ENCODE peak calls at places on chromosomes 1 and 21, in seven cellular contexts. C, Z, I, N, K, X and T are unnamed samples.

GRCh38 chr1:62245201-62245600 is 50.6 kb downstream of the L1TD1 start:
- DNase-seq in C (no peak), Z (no peak), I (no peak), N (no peak), K (no peak), X (no peak), T (no peak)

GRCh38 chr1:97691325-97691724 is 229.5 kb downstream of the DPYD start:
- DNase-seq in C (no peak), Z (no peak), I (no peak), N (no peak), K (no peak), X (no peak), T (no peak)

GRCh38 chr1:10402729-10403274 is 3.9 kb downstream of the PGD start:
- DNase-seq in C (peak), Z (peak), I (no peak), N (no peak), K (no peak), X (no peak), T (no peak)

GRCh38 chr1:227996187-227996950 is 10.4 kb upstream of the WNT3A start:
- DNase-seq in C (no peak), Z (no peak), I (no peak), N (no peak), K (no peak), X (no peak), T (peak)

GRCh38 chr1:89980605-89981004 is 14.3 kb upstream of the ZNF326 start:
- DNase-seq in C (no peak), Z (no peak), I (no peak), N (no peak), K (no peak), X (no peak), T (no peak)

GRCh38 chr1:105591681-105592080 is 1464.8 kb upstream of the PRMT6 start:
- DNase-seq in C (no peak), Z (no peak), I (no peak), N (no peak), K (no peak), X (no peak), T (no peak)

GRCh38 chr1:12469493-12469892 is 148.5 kb downstream of the DHRS3 start:
- DNase-seq in C (no peak), Z (no peak), I (no peak), N (no peak), K (peak), X (no peak), T (no peak)

GRCh38 chr1:16012590-16013219 is 5.1 kb downstream of the HSPB7 start:
- DNase-seq in C (peak), Z (peak), I (peak), N (peak), K (no peak), X (peak), T (peak)

GRCh38 chr1:40939320-40940059 is 40.0 kb upstream of the CTPS1 start:
- DNase-seq in C (no peak), Z (peak), I (peak), N (no peak), K (no peak), X (no peak), T (no peak)

GRCh38 chr1:80272495-80272894 is 1266.0 kb upstream of the ADGRL4 start:
- DNase-seq in C (no peak), Z (no peak), I (no peak), N (no peak), K (no peak), X (no peak), T (no peak)

GRCh38 chr1:165910764-165911421 is 83.5 kb downstream of the UCK2 start:
- DNase-seq in C (no peak), Z (no peak), I (no peak), N (peak), K (peak), X (peak), T (peak)

GRCh38 chr1:211843507-211844298 is 13.1 kb upstream of the LPGAT1 start:
- DNase-seq in C (no peak), Z (no peak), I (no peak), N (no peak), K (no peak), X (no peak), T (no peak)

GRCh38 chr1:30286241-30286983 is 437.0 kb downstream of the MATN1 start:
- DNase-seq in C (no peak), Z (no peak), I (no peak), N (no peak), K (peak), X (no peak), T (no peak)

GRCh38 chr1:236458991-236459390 is 64.8 kb upstream of the LGALS8 start:
- DNase-seq in C (no peak), Z (no peak), I (no peak), N (no peak), K (no peak), X (no peak), T (no peak)

GRCh38 chr1:101284021-101284420 is 47.2 kb downstream of the S1PR1 start:
- DNase-seq in C (no peak), Z (no peak), I (no peak), N (no peak), K (no peak), X (no peak), T (no peak)

GRCh38 chr1:40944326-40944725 is 35.2 kb upstream of the CTPS1 start:
- DNase-seq in C (peak), Z (peak), I (no peak), N (no peak), K (no peak), X (peak), T (no peak)

GRCh38 chr1:204230211-204230610 is 16.4 kb upstream of the GOLT1A start:
- DNase-seq in C (no peak), Z (no peak), I (no peak), N (no peak), K (peak), X (no peak), T (no peak)

GRCh38 chr1:70475023-70475422 is 64.0 kb downstream of the CTH start:
- DNase-seq in C (no peak), Z (no peak), I (no peak), N (no peak), K (no peak), X (no peak), T (no peak)

GRCh38 chr21:44835647-44835973 is 17.7 kb upstream of the SUMO3 start:
- DNase-seq in C (no peak), Z (no peak), I (no peak), N (no peak), K (no peak), X (no peak), T (no peak)

GRCh38 chr1:233635765-233636502 is 22.0 kb downstream of the KCNK1 start:
- DNase-seq in C (peak), Z (peak), I (no peak), N (no peak), K (peak), X (no peak), T (no peak)

GRCh38 chr1:28045777-28046176 is 42.6 kb downstream of the EYA3 start:
- DNase-seq in C (no peak), Z (no peak), I (no peak), N (no peak), K (no peak), X (no peak), T (no peak)

GRCh38 chr1:53338410-53338809 is 10.5 kb upstream of the LRP8 start:
- DNase-seq in C (no peak), Z (no peak), I (no peak), N (no peak), K (no peak), X (no peak), T (no peak)

GRCh38 chr1:180507826-180508724 is 5.7 kb upstream of the ACBD6 start:
- DNase-seq in C (no peak), Z (peak), I (no peak), N (no peak), K (no peak), X (no peak), T (no peak)

GRCh38 chr1:21295545-21295944 is 5.3 kb upstream of the ECE1 start:
- DNase-seq in C (no peak), Z (no peak), I (no peak), N (no peak), K (no peak), X (no peak), T (no peak)
- H3K4me3 ChIP-seq in C (no peak), Z (no peak), I (no peak), N (no peak), K (no peak), X (no peak), T (no peak)

GRCh38 chr1:51728611-51729155 is 111.8 kb downstream of the OSBPL9 start:
- DNase-seq in C (no peak), Z (no peak), I (no peak), N (no peak), K (no peak), X (no peak), T (no peak)
- H3K4me3 ChIP-seq in C (peak), Z (peak), I (peak), N (peak), K (no peak), X (peak), T (peak)

GRCh38 chr1:6485937-6486250 is 5.6 kb downstream of the PLEKHG5 start:
- DNase-seq in C (no peak), Z (no peak), I (no peak), N (no peak), K (no peak), X (no peak), T (no peak)
- H3K4me3 ChIP-seq in C (peak), Z (peak), I (no peak), N (no peak), K (no peak), X (peak), T (peak)

GRCh38 chr1:46131727-46132528 is 501 bp downstream of the PIK3R3 start:
- DNase-seq in C (no peak), Z (peak), I (no peak), N (no peak), K (no peak), X (no peak), T (no peak)

GRCh38 chr1:46132529-46133180 is at the start of gene PIK3R3:
- DNase-seq in C (peak), Z (peak), I (peak), N (peak), K (peak), X (peak), T (peak)

GRCh38 chr1:46134660-46135331 is 2.4 kb upstream of the PIK3R3 start:
- DNase-seq in C (no peak), Z (peak), I (no peak), N (no peak), K (peak), X (no peak), T (no peak)

GRCh38 chr1:46133181-46133658 is 791 bp upstream of the PIK3R3 start:
- DNase-seq in C (no peak), Z (no peak), I (no peak), N (no peak), K (no peak), X (no peak), T (no peak)

GRCh38 chr1:46133946-46134345 is 1.5 kb upstream of the PIK3R3 start:
- DNase-seq in C (no peak), Z (no peak), I (no peak), N (no peak), K (no peak), X (no peak), T (no peak)
- H3K4me3 ChIP-seq in C (peak), Z (peak), I (no peak), N (peak), K (no peak), X (no peak), T (peak)

GRCh38 chr1:44733784-44734183 is 2.8 kb upstream of the RNU5D-1 start:
- DNase-seq in C (no peak), Z (no peak), I (no peak), N (no peak), K (no peak), X (no peak), T (no peak)
- H3K4me3 ChIP-seq in C (no peak), Z (no peak), I (no peak), N (no peak), K (no peak), X (no peak), T (no peak)

GRCh38 chr1:220888665-220888986 is 9.4 kb downstream of the HLX start:
- DNase-seq in C (no peak), Z (no peak), I (no peak), N (no peak), K (no peak), X (no peak), T (no peak)

GRCh38 chr1:220889333-220889732 is 10.1 kb downstream of the HLX start:
- DNase-seq in C (no peak), Z (no peak), I (no peak), N (no peak), K (no peak), X (no peak), T (no peak)

GRCh38 chr1:220886470-220887201 is 7.4 kb downstream of the HLX start:
- DNase-seq in C (no peak), Z (no peak), I (no peak), N (peak), K (no peak), X (no peak), T (no peak)

GRCh38 chr1:220887202-220887867 is 8.1 kb downstream of the HLX start:
- DNase-seq in C (no peak), Z (no peak), I (no peak), N (peak), K (no peak), X (no peak), T (no peak)

DNA sequence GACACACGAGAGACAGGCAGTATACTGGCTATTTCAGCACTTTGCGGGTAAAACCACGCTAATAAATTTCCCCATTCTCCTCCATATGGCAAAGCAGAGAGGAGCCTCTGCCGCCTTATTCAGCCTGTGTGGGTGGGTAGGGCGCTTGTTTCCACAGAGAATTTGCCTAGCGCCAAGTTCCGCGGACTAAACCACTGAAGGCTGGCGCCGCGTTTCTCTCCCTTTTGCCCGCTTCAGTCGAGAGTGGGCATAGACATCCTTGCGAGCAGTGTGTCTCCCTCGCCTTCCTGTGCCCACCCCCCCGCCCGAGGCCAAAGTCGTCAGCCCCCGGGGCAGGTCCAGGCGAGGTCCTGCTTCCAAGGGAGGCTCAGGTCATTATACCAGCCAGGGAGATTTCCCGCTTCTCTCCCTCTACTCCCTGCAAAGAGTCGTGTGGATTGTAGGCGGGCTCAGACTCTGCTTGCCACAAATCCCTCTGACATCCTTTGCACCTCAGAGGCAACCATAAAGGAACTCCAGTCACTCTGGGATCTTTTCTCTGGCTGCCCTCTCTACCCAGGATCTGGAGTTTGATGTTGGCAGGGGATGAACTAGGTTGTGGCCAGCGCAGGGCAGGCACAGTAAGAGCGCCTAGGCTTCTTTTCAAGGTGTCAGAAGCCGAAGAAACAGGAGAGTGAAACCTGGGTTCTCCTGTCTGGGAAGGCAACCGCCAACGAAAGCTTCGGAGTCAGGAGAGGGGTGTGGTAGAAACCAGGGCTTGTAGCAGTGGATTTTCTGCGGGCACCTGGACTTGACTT is 8.8 kb downstream of the HLX start:
- DNase-seq in C (no peak), Z (no peak), I (no peak), N (peak), K (no peak), X (no peak), T (no peak)
- H3K4me3 ChIP-seq in C (peak), Z (peak), I (peak), N (no peak), K (no peak), X (no peak), T (no peak)

DNA sequence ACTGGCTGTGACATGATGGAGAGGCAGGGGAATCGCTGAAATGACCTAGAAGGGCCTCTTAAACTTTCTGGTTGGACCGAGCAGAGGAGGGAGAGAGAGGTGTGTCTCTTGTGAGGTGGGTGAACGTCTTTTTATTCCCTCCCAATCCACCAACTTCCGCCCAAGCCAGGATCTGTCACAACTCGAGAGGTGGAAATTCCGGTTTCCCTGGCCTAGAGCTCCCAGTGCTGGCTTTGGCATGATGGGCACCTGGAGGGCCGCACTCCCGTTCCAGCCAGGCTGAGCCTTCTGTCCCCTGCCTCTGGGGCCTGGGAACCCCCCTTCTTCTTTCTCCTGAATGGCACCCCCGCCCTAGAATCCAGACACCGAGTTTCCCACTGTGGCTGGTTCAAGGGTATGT is at the start of gene SEMA4A:
- DNase-seq in C (no peak), Z (no peak), I (peak), N (no peak), K (no peak), X (no peak), T (peak)
- H3K4me3 ChIP-seq in C (no peak), Z (no peak), I (no peak), N (peak), K (no peak), X (no peak), T (peak)

GRCh38 chr1:47594627-47595026 is 156.8 kb downstream of the FOXD2 start:
- DNase-seq in C (no peak), Z (no peak), I (no peak), N (no peak), K (no peak), X (no peak), T (no peak)

GRCh38 chr1:47596328-47596727 is 158.5 kb downstream of the FOXD2 start:
- DNase-seq in C (no peak), Z (no peak), I (no peak), N (no peak), K (peak), X (no peak), T (no peak)

GRCh38 chr1:47598357-47598756 is 160.5 kb downstream of the FOXD2 start:
- DNase-seq in C (no peak), Z (no peak), I (no peak), N (no peak), K (no peak), X (no peak), T (no peak)

GRCh38 chr1:47599777-47600176 is 161.9 kb downstream of the FOXD2 start:
- DNase-seq in C (no peak), Z (no peak), I (no peak), N (no peak), K (no peak), X (no peak), T (no peak)
- H3K4me3 ChIP-seq in C (no peak), Z (no peak), I (no peak), N (no peak), K (no peak), X (no peak), T (no peak)

GRCh38 chr1:38060557-38060956 is 14.0 kb upstream of the POU3F1 start:
- DNase-seq in C (no peak), Z (no peak), I (no peak), N (no peak), K (no peak), X (no peak), T (no peak)

GRCh38 chr1:38061290-38061689 is 14.7 kb upstream of the POU3F1 start:
- DNase-seq in C (no peak), Z (no peak), I (no peak), N (no peak), K (no peak), X (no peak), T (no peak)

GRCh38 chr1:38062361-38063288 is 16.0 kb upstream of the POU3F1 start:
- DNase-seq in C (no peak), Z (no peak), I (no peak), N (no peak), K (no peak), X (no peak), T (no peak)

GRCh38 chr1:38061883-38062328 is 15.3 kb upstream of the POU3F1 start:
- DNase-seq in C (no peak), Z (no peak), I (no peak), N (no peak), K (no peak), X (no peak), T (no peak)

DNA sequence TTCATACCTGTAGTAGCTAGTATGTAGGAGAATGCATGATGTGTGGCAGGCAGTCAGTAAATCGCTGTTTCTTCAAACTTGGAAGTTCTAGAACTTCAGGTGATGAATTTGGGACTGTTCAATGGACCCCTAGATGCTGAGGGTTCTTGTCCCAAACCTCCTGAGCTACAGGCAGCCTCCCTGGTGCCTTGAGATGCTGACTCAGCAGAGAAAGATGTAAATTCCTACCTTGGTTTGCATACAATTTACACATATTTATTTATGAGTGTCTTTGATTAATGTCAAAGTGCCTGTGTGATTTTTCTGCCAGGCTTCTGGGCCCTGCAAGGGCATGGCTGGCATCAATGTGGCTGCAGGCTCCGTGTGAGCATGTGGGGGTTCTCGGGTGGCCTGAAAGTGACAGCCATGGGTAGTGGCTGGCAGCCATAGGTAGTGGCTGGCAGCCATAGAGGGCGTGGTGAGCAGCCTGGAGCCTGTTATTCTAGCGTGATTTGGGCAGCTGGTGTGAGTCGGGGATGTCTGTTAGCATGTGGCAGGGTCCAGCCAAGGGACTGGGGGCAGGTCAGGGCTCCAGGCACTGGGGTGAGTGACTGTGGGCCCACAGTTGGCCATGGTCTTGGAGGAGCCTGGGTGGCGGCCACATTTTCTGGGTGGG is 13.2 kb upstream of the POU3F1 start:
- DNase-seq in C (no peak), Z (no peak), I (no peak), N (no peak), K (no peak), X (no peak), T (no peak)
- H3K4me3 ChIP-seq in C (no peak), Z (no peak), I (no peak), N (no peak), K (no peak), X (no peak), T (no peak)